ENCODE peak calls at places on chromosome 16, in four cellular contexts. Y is Calu3; N is activated naive CD4-positive, alpha-beta T cell; B is AG04449. W is an unnamed sample.
A peak's percentile ranks its signal among the peaks of the same experiment; 100 is the strongest.

GRCh38 chr16:2428051-2428786 is 1.0 kb upstream of the CCNF start:
- DNase-seq in Y (peak; percentile 70), B (no peak), N (no peak), W (no peak)

GRCh38 chr16:20520103-20520502 is 56.1 kb downstream of the ACSM2B start:
- DNase-seq in N (no peak), Y (no peak), B (no peak), W (no peak)

GRCh38 chr16:70700101-70701020 is 14.5 kb upstream of the MTSS2 start:
- DNase-seq in Y (no peak), B (no peak), N (no peak), W (no peak)

GRCh38 chr16:52090080-52090479 is 456.9 kb downstream of the TOX3 start:
- DNase-seq in B (no peak), Y (no peak), N (no peak), W (peak; percentile 12)

GRCh38 chr16:57029161-57030160 is 40.1 kb downstream of the NLRC5 start:
- DNase-seq in Y (no peak), B (no peak), N (no peak), W (no peak)

GRCh38 chr16:75208861-75209505 is 2.0 kb upstream of the CTRB2 start:
- DNase-seq in B (no peak), N (no peak), Y (no peak), W (no peak)

GRCh38 chr16:56298948-56299602 is 107.8 kb downstream of the GNAO1 start:
- DNase-seq in N (no peak), Y (no peak), B (no peak), W (no peak)

GRCh38 chr16:87823146-87823929 is 46.0 kb downstream of the SLC7A5 start:
- DNase-seq in Y (no peak), B (no peak), N (no peak), W (no peak)

GRCh38 chr16:85625053-85625452 is 11.9 kb downstream of the GSE1 start:
- DNase-seq in N (no peak), B (no peak), Y (no peak), W (no peak)

GRCh38 chr16:14489460-14489859 is 140.6 kb downstream of the PARN start:
- DNase-seq in Y (peak; percentile 27), N (no peak), B (no peak), W (no peak)

GRCh38 chr16:4814542-4815173 is 12.2 kb upstream of the ROGDI start:
- DNase-seq in B (no peak), N (no peak), Y (no peak), W (no peak)

GRCh38 chr16:77993111-77993571 is 29.2 kb upstream of the CLEC3A start:
- DNase-seq in N (no peak), Y (no peak), B (peak; percentile 16), W (peak; percentile 10)

GRCh38 chr16:89060207-89060794 is 33.4 kb upstream of the ACSF3 start:
- DNase-seq in B (no peak), Y (no peak), N (no peak), W (no peak)